ENCODE peak calls at places on chromosomes 7 and 10, in nine cellular contexts. A is Caco-2, T is foreskin fibroblast, F is endodermal cell, G is NCI-H345, V is T-helper 1 cell, H is Caki2, K is RWPE1, C is AG09309. R is an unnamed sample.

GRCh38 chr10:48711830-48712229 is 27.2 kb downstream of the WDFY4 start:
- DNase-seq in C (no peak), K (no peak), H (no peak), T (no peak), G (no peak), V (no peak), A (no peak), F (no peak), R (no peak)

GRCh38 chr7:102473271-102473991 is 5.3 kb downstream of the POLR2J start:
- DNase-seq in G (no peak), T (no peak), A (no peak), F (peak; percentile 37), V (peak; percentile 4), K (no peak), C (no peak), H (no peak), R (no peak)

GRCh38 chr10:97363071-97363470 is 28.5 kb upstream of the FRAT2 start:
- DNase-seq in C (no peak), A (no peak), V (no peak), G (no peak), K (no peak), F (no peak), H (no peak), T (no peak), R (no peak)

GRCh38 chr7:4279210-4279609 is 402.9 kb upstream of the FOXK1 start:
- DNase-seq in H (no peak), F (no peak), A (no peak), K (no peak), G (no peak), C (no peak), V (no peak), T (no peak), R (no peak)

GRCh38 chr7:129433823-129434171 is 435 bp upstream of the STRIP2 start:
- DNase-seq in G (no peak), H (no peak), V (no peak), A (peak; percentile 75), K (no peak), F (no peak), T (no peak), C (no peak), R (peak; percentile 88)

GRCh38 chr10:27683226-27683625 is 62.4 kb downstream of the MKX start:
- DNase-seq in K (no peak), F (no peak), V (no peak), G (no peak), C (no peak), A (no peak), T (no peak), H (no peak), R (no peak)

GRCh38 chr7:157401567-157402387 is 65.0 kb downstream of the DNAJB6 start:
- DNase-seq in C (no peak), T (no peak), K (no peak), F (no peak), G (no peak), H (no peak), A (no peak), V (no peak), R (no peak)

GRCh38 chr10:119595715-119596515 is 849 bp downstream of the TIAL1 start:
- DNase-seq in F (peak; percentile 57), G (peak; percentile 38), T (peak; percentile 68), V (peak; percentile 27), C (no peak), H (peak; percentile 32), K (peak; percentile 60), A (peak; percentile 41), R (peak; percentile 43)

GRCh38 chr10:19290770-19291169 is 242.2 kb downstream of the MALRD1 start:
- DNase-seq in G (no peak), K (no peak), C (no peak), A (no peak), V (no peak), T (no peak), H (no peak), F (no peak), R (no peak)

GRCh38 chr10:52649471-52649870 is 123.1 kb downstream of the MBL2 start:
- DNase-seq in A (no peak), H (no peak), C (no peak), G (no peak), V (no peak), F (no peak), K (no peak), T (no peak), R (no peak)

GRCh38 chr10:101655581-101655980 is 39.4 kb downstream of the FBXW4 start:
- DNase-seq in C (no peak), A (no peak), H (no peak), F (no peak), K (no peak), G (no peak), T (peak; percentile 80), V (no peak), R (no peak)

GRCh38 chr7:55534262-55534915 is 37.9 kb downstream of the VOPP1 start:
- DNase-seq in H (no peak), G (no peak), A (peak; percentile 36), C (no peak), F (no peak), V (peak; percentile 23), K (peak; percentile 70), T (peak; percentile 79), R (no peak)

GRCh38 chr7:4527988-4528641 is 154.0 kb upstream of the FOXK1 start:
- DNase-seq in H (no peak), T (no peak), F (no peak), C (no peak), V (no peak), A (peak; percentile 1), G (no peak), K (no peak), R (no peak)

GRCh38 chr10:118962159-118962863 is 67.2 kb upstream of the NANOS1 start:
- DNase-seq in K (no peak), C (no peak), G (no peak), A (peak; percentile 27), F (peak; percentile 31), H (no peak), V (no peak), T (no peak), R (no peak)

GRCh38 chr7:83166-83840 is 109.1 kb upstream of the FAM20C start:
- DNase-seq in V (no peak), H (no peak), C (no peak), G (no peak), F (peak; percentile 43), K (no peak), A (no peak), T (no peak), R (no peak)

GRCh38 chr10:105797234-105797890 is 1156.3 kb downstream of the SORCS3 start:
- DNase-seq in H (peak; percentile 34), C (no peak), A (peak; percentile 28), F (no peak), T (peak; percentile 40), G (peak; percentile 1), K (peak; percentile 50), V (no peak), R (peak; percentile 69)

GRCh38 chr10:91707236-91707635 is 74.4 kb upstream of the PPP1R3C start:
- DNase-seq in G (no peak), H (no peak), F (no peak), V (no peak), A (no peak), K (no peak), C (no peak), T (no peak), R (no peak)

GRCh38 chr10:35486297-35486991 is 118.7 kb upstream of the GJD4 start:
- DNase-seq in C (no peak), H (no peak), T (no peak), K (no peak), G (no peak), A (no peak), V (no peak), F (no peak), R (no peak)

GRCh38 chr7:133530682-133531081 is 277.8 kb downstream of the EXOC4 start:
- DNase-seq in K (no peak), C (peak; percentile 51), F (no peak), V (no peak), A (no peak), G (no peak), T (peak; percentile 73), H (no peak), R (no peak)

GRCh38 chr10:70925377-70926214 is 37.2 kb upstream of the PCBD1 start:
- DNase-seq in G (peak; percentile 6), T (peak; percentile 67), V (no peak), A (peak; percentile 83), H (peak; percentile 26), F (peak; percentile 90), C (no peak), K (peak; percentile 70), R (peak; percentile 74)